ENCODE peak calls at places on chromosomes 16 and 17, in four cellular contexts. C is stimulated activated CD4-positive, alpha-beta T cell treated with anti-CD3 and anti-CD28 coated beads, Interleukin-4, amount 100 ng/mL, for 4 hours; P is hypothalamus; A is foreskin fibroblast. V is an unnamed sample.

GRCh38 chr17:51164911-51165679 is 1.1 kb upstream of the NME2 start:
- DNase-seq in P (no peak), A (no peak), C (no peak), V (no peak)

GRCh38 chr16:56773531-56773930 is 43.6 kb downstream of the NUP93 start:
- DNase-seq in C (no peak), A (no peak), P (no peak), V (no peak)

GRCh38 chr17:76926237-76926866 is 58.1 kb downstream of the MGAT5B start:
- DNase-seq in P (no peak), C (no peak), A (no peak), V (no peak)

GRCh38 chr16:27383511-27384243 is 18.3 kb upstream of the IL21R start:
- DNase-seq in P (peak), C (no peak), A (no peak), V (peak)

GRCh38 chr17:48500435-48501426 is 30.1 kb downstream of the HOXB1 start:
- DNase-seq in P (no peak), C (no peak), A (peak), V (no peak)

GRCh38 chr16:22685162-22685830 is 128.7 kb upstream of the HS3ST2 start:
- DNase-seq in A (peak), C (no peak), P (no peak), V (no peak)

GRCh38 chr16:22888791-22889190 is 74.8 kb downstream of the HS3ST2 start:
- DNase-seq in P (no peak), A (peak), C (no peak), V (no peak)

GRCh38 chr16:84598391-84598750 is 19.5 kb downstream of the COTL1 start:
- DNase-seq in P (no peak), C (no peak), A (no peak), V (no peak)

GRCh38 chr16:88337538-88337937 is 45.2 kb upstream of the ZNF469 start:
- DNase-seq in A (no peak), P (no peak), C (no peak), V (no peak)

GRCh38 chr17:34366051-34366450 is 3.0 kb upstream of the CCL1 start:
- DNase-seq in C (no peak), A (no peak), P (no peak), V (no peak)